ENCODE peak calls at places on chromosome 18, in four cellular contexts. A, G, Y and T are unnamed samples.

GRCh38 chr18:22977847-22978701 is 44.9 kb downstream of the RBBP8 start:
- DNase-seq in A (peak), G (peak), Y (no peak), T (peak)

GRCh38 chr18:40926679-40927078 is 1028.4 kb upstream of the PIK3C3 start:
- DNase-seq in A (no peak), G (no peak), Y (no peak), T (no peak)

GRCh38 chr18:5414546-5414945 is 119.0 kb upstream of the ZBTB14 start:
- DNase-seq in A (no peak), G (no peak), Y (peak), T (no peak)

GRCh38 chr18:77648415-77648814 is 398.8 kb downstream of the GALR1 start:
- DNase-seq in A (no peak), G (no peak), Y (peak), T (no peak)

GRCh38 chr18:62329676-62330454 is 4.8 kb downstream of the TNFRSF11A start:
- DNase-seq in A (peak), G (peak), Y (no peak), T (peak)

GRCh38 chr18:9828794-9829712 is 56.7 kb upstream of the TXNDC2 start:
- DNase-seq in A (no peak), G (no peak), Y (no peak), T (no peak)

GRCh38 chr18:70426818-70427217 is 138.0 kb downstream of the SOCS6 start:
- DNase-seq in A (no peak), G (no peak), Y (no peak), T (no peak)

GRCh38 chr18:7677424-7677823 is 110.3 kb downstream of the PTPRM start:
- DNase-seq in A (no peak), G (no peak), Y (no peak), T (no peak)

GRCh38 chr18:67300498-67300897 is 216.0 kb downstream of the DSEL start:
- DNase-seq in A (no peak), G (no peak), Y (peak), T (no peak)

GRCh38 chr18:76482971-76483691 is 11.9 kb downstream of the ZNF516 start:
- DNase-seq in A (no peak), G (no peak), Y (no peak), T (no peak)

GRCh38 chr18:33440384-33441043 is at the start of gene CCDC178:
- DNase-seq in A (peak), G (peak), Y (peak), T (peak)

GRCh38 chr18:75745147-75745546 is 317.6 kb upstream of the SMIM21 start:
- DNase-seq in A (no peak), G (no peak), Y (no peak), T (no peak)

GRCh38 chr18:67133669-67134068 is 382.9 kb downstream of the DSEL start:
- DNase-seq in A (no peak), G (no peak), Y (no peak), T (no peak)

GRCh38 chr18:28176933-28177827 is at the start of gene CDH2:
- DNase-seq in A (no peak), G (peak), Y (peak), T (peak)

GRCh38 chr18:56001576-56001975 is 413.6 kb upstream of the TCF4 start:
- DNase-seq in A (no peak), G (no peak), Y (no peak), T (no peak)

GRCh38 chr18:72452328-72452727 is 91.8 kb downstream of the CBLN2 start:
- DNase-seq in A (no peak), G (no peak), Y (no peak), T (no peak)
- TF ChIP-seq CTCF in A (no peak), G (no peak), Y (no peak), T (no peak)

GRCh38 chr18:37577051-37577611 is 11.5 kb upstream of the CELF4 start:
- DNase-seq in A (no peak), G (no peak), Y (peak), T (no peak)

GRCh38 chr18:37578182-37578678 is 12.6 kb upstream of the CELF4 start:
- DNase-seq in A (no peak), G (no peak), Y (no peak), T (no peak)

GRCh38 chr18:37575646-37576045 is 10.0 kb upstream of the CELF4 start:
- DNase-seq in A (no peak), G (no peak), Y (no peak), T (no peak)

GRCh38 chr18:37582306-37582705 is 16.7 kb upstream of the CELF4 start:
- DNase-seq in A (no peak), G (no peak), Y (no peak), T (no peak)

GRCh38 chr18:37578886-37579513 is 13.4 kb upstream of the CELF4 start:
- DNase-seq in A (no peak), G (peak), Y (no peak), T (peak)
- TF ChIP-seq CTCF in A (no peak), G (peak), Y (peak), T (peak)

DNA sequence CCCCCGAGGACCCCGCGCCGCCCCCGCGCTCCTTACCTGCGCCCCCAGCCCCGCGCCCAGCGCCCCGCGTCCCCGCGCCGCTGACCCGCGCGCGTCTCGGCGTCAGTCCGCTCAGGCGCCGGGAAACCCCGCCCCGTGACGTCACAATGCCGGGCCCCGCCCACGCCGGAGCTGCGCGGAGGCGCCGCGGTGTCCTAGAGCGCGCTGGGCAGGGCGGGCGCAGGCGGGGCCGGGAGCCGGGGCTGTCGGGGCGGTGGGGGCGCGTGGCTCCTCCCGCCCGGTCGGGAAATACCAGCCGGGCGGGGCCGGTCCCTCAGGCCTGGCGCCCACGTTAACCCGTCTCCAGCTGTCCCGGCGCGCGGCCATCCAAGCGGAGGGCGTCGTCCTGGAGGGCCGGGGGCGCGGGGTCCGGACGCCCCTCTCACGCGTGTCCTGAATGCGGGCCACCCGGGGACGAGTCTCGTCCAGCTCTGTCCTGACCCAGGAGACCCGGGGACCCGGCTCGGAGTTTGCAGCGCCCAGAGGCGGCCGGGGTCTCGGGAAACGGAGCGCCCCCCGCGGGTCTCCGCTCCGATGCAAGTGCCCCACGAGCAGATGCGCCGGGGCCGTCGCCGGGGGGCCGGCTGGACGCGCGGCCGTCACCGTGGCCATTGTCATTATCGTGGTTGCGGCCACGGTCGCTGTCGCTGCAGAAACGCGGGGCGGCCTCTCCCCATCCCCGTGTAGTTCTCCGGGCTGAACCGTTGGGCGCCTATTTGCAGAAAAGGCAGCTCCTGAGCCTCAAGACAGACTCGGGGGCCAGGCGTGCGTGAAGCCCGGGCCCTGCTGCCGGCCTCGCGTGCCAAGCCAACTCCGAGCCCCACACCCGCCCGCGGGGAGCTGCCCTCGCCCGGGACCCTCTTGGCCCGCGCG is at the start of gene SLC66A2:
- DNase-seq in A (peak), G (peak), Y (peak), T (peak)
- TF ChIP-seq CTCF in A (no peak), G (no peak), Y (no peak), T (no peak)

GRCh38 chr18:58983260-58983659 is 118.6 kb downstream of the ZNF532 start:
- DNase-seq in A (no peak), G (no peak), Y (no peak), T (no peak)
- TF ChIP-seq CTCF in A (no peak), G (no peak), Y (no peak), T (no peak)

GRCh38 chr18:14975431-14975830 is 227.5 kb downstream of the ANKRD30B start:
- DNase-seq in A (no peak), G (no peak), Y (no peak), T (no peak)

GRCh38 chr18:14976736-14977430 is 228.9 kb downstream of the ANKRD30B start:
- DNase-seq in A (no peak), G (no peak), Y (no peak), T (peak)

GRCh38 chr18:14978191-14978590 is 230.2 kb downstream of the ANKRD30B start:
- DNase-seq in A (no peak), G (no peak), Y (no peak), T (no peak)

GRCh38 chr18:14979875-14980274 is 231.9 kb downstream of the ANKRD30B start:
- DNase-seq in A (no peak), G (no peak), Y (no peak), T (no peak)

DNA sequence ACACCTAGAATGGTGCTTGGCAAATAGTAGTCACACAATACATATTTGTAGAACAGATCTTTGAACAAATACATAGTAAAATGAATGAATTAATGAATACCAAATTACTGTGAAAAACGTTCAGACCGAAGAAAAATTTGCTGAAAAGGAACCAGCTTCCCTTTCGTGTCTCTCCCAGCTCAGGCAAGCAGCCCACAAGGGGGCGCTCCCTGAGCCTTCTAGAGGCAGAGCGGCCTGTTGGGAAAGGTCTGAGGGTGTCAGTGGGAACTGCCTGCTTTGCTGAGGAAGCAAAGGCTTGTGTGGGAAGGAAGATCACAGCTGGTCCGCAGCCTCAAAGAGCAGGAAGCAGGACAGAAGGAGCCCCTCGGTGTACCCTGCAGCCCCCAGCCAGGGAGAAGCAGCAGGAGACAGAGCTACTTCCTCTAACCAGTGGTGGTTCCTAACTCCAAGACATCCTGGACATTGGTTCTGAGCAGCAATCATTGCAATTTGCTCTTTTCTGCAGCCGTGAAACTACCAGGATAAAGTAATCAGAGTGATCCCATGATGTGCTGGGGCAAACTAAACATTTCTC is 231.1 kb downstream of the ANKRD30B start:
- DNase-seq in A (no peak), G (no peak), Y (peak), T (peak)
- TF ChIP-seq CTCF in A (peak), G (no peak), Y (no peak), T (no peak)

DNA sequence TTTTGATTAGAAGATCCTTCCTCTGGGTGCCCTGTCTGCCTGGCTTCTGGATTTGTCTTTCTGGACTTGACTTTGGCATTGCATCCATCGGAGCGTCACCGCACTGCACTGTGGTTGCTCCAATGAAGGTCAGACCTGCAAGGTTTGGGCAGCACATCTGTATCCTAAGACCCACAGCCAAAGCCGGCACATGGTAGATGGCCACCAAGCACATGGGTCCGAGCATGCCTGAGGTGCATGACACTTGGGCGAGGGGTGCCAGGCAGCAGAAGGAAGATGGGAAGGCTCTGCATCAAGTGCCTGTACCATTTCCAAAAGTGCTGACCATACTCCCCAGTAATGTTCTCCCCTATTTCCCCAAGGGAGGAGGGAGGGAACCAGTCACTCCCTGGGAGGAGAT is 150.0 kb downstream of the LOXHD1 start:
- DNase-seq in A (no peak), G (no peak), Y (no peak), T (no peak)
- TF ChIP-seq CTCF in A (no peak), G (no peak), Y (no peak), T (no peak)